ENCODE peak calls at places on chromosomes 6 and 20, in six cellular contexts. E, C, O, R, I and M are unnamed samples.

GRCh38 chr6:145372671-145373123 is 362.6 kb downstream of the EPM2A start:
- DNase-seq in E (no peak), C (peak), O (peak), R (no peak), I (no peak), M (no peak)

GRCh38 chr6:149467265-149467664 is 17.5 kb downstream of the ZC3H12D start:
- DNase-seq in E (no peak), C (no peak), O (no peak), R (no peak), I (no peak), M (no peak)

GRCh38 chr6:5866547-5867051 is 140.1 kb downstream of the NRN1 start:
- DNase-seq in E (no peak), C (no peak), O (no peak), R (no peak), I (no peak), M (peak)

GRCh38 chr20:57897891-57898290 is 188.1 kb upstream of the PMEPA1 start:
- DNase-seq in E (no peak), C (no peak), O (no peak), R (no peak), I (no peak), M (no peak)

GRCh38 chr6:139568956-139569538 is 194.6 kb upstream of the CITED2 start:
- DNase-seq in E (no peak), C (no peak), O (peak), R (no peak), I (no peak), M (no peak)

GRCh38 chr20:47622118-47622665 is 120.5 kb downstream of the NCOA3 start:
- DNase-seq in E (no peak), C (no peak), O (no peak), R (no peak), I (no peak), M (no peak)

GRCh38 chr6:165701564-165702354 is 38.7 kb upstream of the PDE10A start:
- DNase-seq in E (no peak), C (no peak), O (no peak), R (no peak), I (no peak), M (no peak)

GRCh38 chr6:25743868-25744267 is 10.7 kb upstream of the SLC17A4 start:
- DNase-seq in E (no peak), C (no peak), O (no peak), R (no peak), I (no peak), M (no peak)

GRCh38 chr6:41718828-41719227 is 16.6 kb downstream of the TFEB start:
- DNase-seq in E (no peak), C (no peak), O (no peak), R (no peak), I (no peak), M (no peak)

GRCh38 chr6:100768816-100769351 is 112.2 kb downstream of the ASCC3 start:
- DNase-seq in E (no peak), C (no peak), O (no peak), R (no peak), I (no peak), M (no peak)

GRCh38 chr6:131427441-131428051 is 145.5 kb upstream of the ARG1 start:
- DNase-seq in E (no peak), C (no peak), O (no peak), R (no peak), I (peak), M (no peak)

GRCh38 chr20:47981242-47981641 is 196.0 kb upstream of the SULF2 start:
- DNase-seq in E (no peak), C (no peak), O (no peak), R (no peak), I (no peak), M (no peak)

GRCh38 chr6:67933278-67933677 is 701.8 kb upstream of the ADGRB3 start:
- DNase-seq in E (no peak), C (no peak), O (no peak), R (no peak), I (no peak), M (no peak)

GRCh38 chr6:134551245-134551960 is 233.5 kb upstream of the SGK1 start:
- DNase-seq in E (no peak), C (no peak), O (peak), R (no peak), I (peak), M (no peak)

GRCh38 chr6:51855310-51856082 is 231.9 kb downstream of the PKHD1 start:
- DNase-seq in E (no peak), C (peak), O (peak), R (no peak), I (no peak), M (peak)

GRCh38 chr6:169829786-169830185 is 78.4 kb downstream of the ERMARD start:
- DNase-seq in E (no peak), C (no peak), O (no peak), R (no peak), I (no peak), M (no peak)

GRCh38 chr6:40996591-40997247 is 42.3 kb downstream of the UNC5CL start:
- DNase-seq in E (no peak), C (no peak), O (no peak), R (no peak), I (peak), M (no peak)

GRCh38 chr6:3442444-3443220 is 14.2 kb downstream of the SLC22A23 start:
- DNase-seq in E (no peak), C (no peak), O (no peak), R (no peak), I (no peak), M (no peak)